ENCODE peak calls at places on chromosomes 1 and 21, in seven cellular contexts. E, H, L, K, T, Z and R are unnamed samples.

GRCh38 chr21:20737227-20737626 is 261.0 kb upstream of the NCAM2 start:
- DNase-seq in E (no peak), Z (no peak), H (no peak), L (no peak), T (no peak), K (no peak), R (no peak)

GRCh38 chr1:24567792-24568388 is 12.0 kb downstream of the NCMAP start:
- DNase-seq in T (no peak), Z (no peak), H (no peak), E (no peak), L (no peak), K (peak; percentile 84), R (no peak)

GRCh38 chr1:22831729-22832413 is 121.2 kb downstream of the EPHB2 start:
- DNase-seq in H (peak; percentile 91), L (no peak), K (peak; percentile 96), Z (peak; percentile 53), E (peak; percentile 56), T (no peak), R (peak; percentile 22)

GRCh38 chr1:24584103-24584764 is 28.3 kb downstream of the NCMAP start:
- DNase-seq in Z (no peak), H (no peak), L (peak; percentile 35), E (no peak), T (no peak), K (no peak), R (no peak)

GRCh38 chr1:224205438-224205840 is 22.4 kb downstream of the DEGS1 start:
- DNase-seq in L (no peak), K (peak; percentile 86), E (no peak), T (no peak), Z (no peak), H (peak; percentile 57), R (no peak)

GRCh38 chr21:44800103-44800502 is 1.5 kb downstream of the UBE2G2 start:
- DNase-seq in Z (no peak), H (no peak), K (peak; percentile 75), T (no peak), E (no peak), L (no peak), R (no peak)

GRCh38 chr1:117735045-117735992 is 129.5 kb downstream of the TENT5C start:
- DNase-seq in Z (no peak), K (peak; percentile 72), L (peak; percentile 42), H (peak; percentile 42), T (no peak), E (peak; percentile 33), R (no peak)

GRCh38 chr1:223645903-223646302 is 19.6 kb downstream of the CAPN8 start:
- DNase-seq in Z (no peak), T (no peak), K (no peak), E (no peak), H (no peak), L (no peak), R (no peak)

GRCh38 chr1:29685387-29685786 is 449.1 kb downstream of the PTPRU start:
- DNase-seq in E (no peak), L (no peak), T (peak; percentile 31), H (no peak), K (no peak), Z (no peak), R (no peak)

GRCh38 chr1:77227383-77227782 is 8.2 kb upstream of the PIGK start:
- DNase-seq in H (no peak), Z (no peak), K (no peak), T (no peak), E (no peak), L (no peak), R (no peak)

GRCh38 chr1:115293899-115294298 is 44.1 kb downstream of the NGF start:
- DNase-seq in Z (no peak), H (no peak), L (no peak), K (no peak), T (no peak), E (no peak), R (no peak)

GRCh38 chr1:218351617-218352438 is 6.7 kb downstream of the TGFB2 start:
- DNase-seq in L (peak; percentile 35), E (no peak), H (peak; percentile 80), T (no peak), Z (no peak), K (peak; percentile 49), R (no peak)

GRCh38 chr1:34213976-34214375 is 37.3 kb downstream of the C1orf94 start:
- DNase-seq in K (no peak), T (no peak), E (no peak), Z (no peak), L (no peak), H (no peak), R (no peak)

GRCh38 chr1:223724376-223724775 is 12.0 kb downstream of the CAPN2 start:
- DNase-seq in T (no peak), Z (no peak), K (no peak), H (no peak), E (no peak), L (no peak), R (no peak)

GRCh38 chr1:27522860-27523665 is 33.1 kb upstream of the WASF2 start:
- DNase-seq in H (no peak), K (peak; percentile 31), E (no peak), T (no peak), Z (no peak), L (no peak), R (no peak)

GRCh38 chr1:224433041-224433670 is 1.4 kb downstream of the WDR26 start:
- DNase-seq in L (peak; percentile 35), K (no peak), H (peak; percentile 7), Z (peak; percentile 40), E (no peak), T (no peak), R (no peak)

GRCh38 chr1:53462769-53463501 is 3.7 kb downstream of the DMRTB1 start:
- DNase-seq in E (no peak), L (no peak), H (no peak), K (no peak), Z (no peak), T (no peak), R (no peak)

GRCh38 chr1:204683284-204684205 is 2.0 kb downstream of the LRRN2 start:
- DNase-seq in E (no peak), T (no peak), H (no peak), K (no peak), L (no peak), Z (no peak), R (no peak)

GRCh38 chr1:204678721-204679455 is 6.7 kb downstream of the LRRN2 start:
- DNase-seq in T (no peak), E (no peak), H (no peak), L (no peak), K (no peak), Z (no peak), R (no peak)

GRCh38 chr1:204680051-204680450 is 5.5 kb downstream of the LRRN2 start:
- DNase-seq in H (no peak), Z (no peak), L (no peak), K (no peak), E (no peak), T (no peak), R (no peak)

GRCh38 chr1:204677864-204678263 is 7.7 kb downstream of the LRRN2 start:
- DNase-seq in T (no peak), K (no peak), Z (no peak), L (no peak), H (no peak), E (no peak), R (no peak)

DNA sequence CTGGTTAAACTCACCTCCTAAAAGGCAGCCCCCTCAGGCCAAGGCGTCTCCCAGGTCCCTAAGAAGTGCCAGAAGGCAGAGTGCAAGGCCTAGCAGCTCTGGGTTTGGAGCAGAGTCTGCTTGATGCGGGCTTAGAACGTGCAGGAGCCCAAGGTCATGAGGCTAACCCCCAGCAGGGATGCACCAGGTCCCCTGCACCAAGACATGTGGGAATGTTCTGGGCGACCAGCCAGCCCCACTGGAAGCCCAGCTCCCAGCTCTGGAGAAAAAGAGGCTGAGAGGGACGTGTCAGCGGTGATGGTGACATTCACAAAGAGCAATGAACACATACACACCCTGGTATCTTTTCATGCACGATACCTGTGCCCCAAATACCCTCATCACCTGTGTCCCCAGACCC is 5.1 kb downstream of the LRRN2 start:
- DNase-seq in E (no peak), K (no peak), L (no peak), H (no peak), T (no peak), Z (no peak), R (no peak)
- TF ChIP-seq CTCF in E (no peak), K (no peak), L (no peak), H (no peak), T (no peak), Z (no peak), R (no peak)

GRCh38 chr1:35855016-35855700 is 27.9 kb upstream of the AGO1 start:
- DNase-seq in Z (no peak), T (no peak), K (no peak), E (no peak), L (no peak), H (no peak), R (no peak)
- TF ChIP-seq CTCF in Z (no peak), T (no peak), K (peak; percentile 40), E (no peak), L (no peak), H (no peak), R (no peak)

GRCh38 chr1:225883616-225884265 is 1.6 kb upstream of the TMEM63A start:
- DNase-seq in K (peak; percentile 25), E (no peak), H (no peak), T (no peak), L (no peak), Z (no peak), R (no peak)

GRCh38 chr1:225880636-225881035 is 1.5 kb downstream of the TMEM63A start:
- DNase-seq in E (no peak), K (no peak), Z (no peak), H (no peak), L (no peak), T (no peak), R (no peak)

GRCh38 chr1:225882699-225883615 is 777 bp upstream of the TMEM63A start:
- DNase-seq in H (no peak), Z (peak; percentile 70), T (no peak), K (peak; percentile 59), L (peak; percentile 51), E (no peak), R (peak; percentile 20)

GRCh38 chr1:225881081-225882007 is 836 bp downstream of the TMEM63A start:
- DNase-seq in E (no peak), L (peak; percentile 86), T (no peak), K (peak; percentile 91), H (no peak), Z (peak; percentile 72), R (no peak)

GRCh38 chr1:225882008-225882698 is at the start of gene TMEM63A:
- DNase-seq in T (peak; percentile 90), K (peak; percentile 95), Z (peak; percentile 89), L (peak; percentile 97), E (peak; percentile 48), H (peak; percentile 76), R (peak; percentile 67)
- TF ChIP-seq CTCF in T (peak; percentile 49), K (peak; percentile 46), Z (peak; percentile 42), L (peak; percentile 55), E (no peak), H (peak; percentile 28), R (peak; percentile 30)

DNA sequence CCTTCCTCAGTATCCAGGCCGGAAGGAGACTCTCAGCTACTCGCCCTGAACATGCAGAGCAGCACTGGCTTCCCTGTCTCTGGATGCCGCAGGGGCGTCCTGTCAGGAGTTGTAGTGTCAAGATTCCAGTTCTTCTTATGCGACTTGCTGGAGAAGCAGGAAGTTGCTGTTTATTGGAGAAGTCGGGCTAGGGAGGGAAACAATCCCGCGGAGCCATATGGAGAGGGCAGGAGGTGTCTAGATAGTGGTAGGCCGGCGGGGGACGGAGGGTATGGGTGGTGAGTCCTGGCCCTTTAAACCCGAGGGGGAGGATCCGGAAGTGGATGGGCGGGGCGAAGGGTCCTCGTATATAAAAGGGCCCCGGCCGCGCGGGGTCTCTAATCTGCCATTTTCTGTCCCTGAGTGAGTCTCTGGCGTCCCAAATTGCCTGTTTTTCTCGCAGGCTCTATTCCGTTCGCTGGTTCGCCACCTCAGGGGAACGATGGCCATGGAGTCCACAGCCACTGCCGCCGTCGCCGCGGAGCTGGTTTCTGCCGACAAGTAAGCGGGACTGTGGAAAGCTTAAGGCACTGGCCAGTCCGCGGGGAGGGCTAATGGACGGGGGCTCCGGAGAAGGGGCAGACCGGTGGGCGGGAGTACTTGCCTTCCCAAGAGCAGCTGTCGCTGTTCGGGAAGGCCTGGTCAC is at the start of gene NASP:
- DNase-seq in L (peak; percentile 79), T (peak; percentile 92), K (peak; percentile 80), E (peak; percentile 53), Z (peak; percentile 87), H (peak; percentile 86), R (no peak)
- TF ChIP-seq CTCF in L (peak; percentile 11), T (no peak), K (peak; percentile 25), E (no peak), Z (no peak), H (no peak), R (no peak)